ENCODE peak calls at places on chromosomes 4 and X, in seven cellular contexts. W is T-helper 2 cell, Y is RWPE1, N is SW 1271, K is endodermal cell, S is Right ventricle myocardium inferior, B is MCF 10A. Q is an unnamed sample.

GRCh38 chr4:182369211-182369610 is 126.0 kb downstream of the TENM3 start:
- DNase-seq in Y (no peak), N (no peak), B (no peak), W (no peak), K (no peak), S (no peak), Q (no peak)

GRCh38 chr4:2848449-2848848 is 4.8 kb downstream of the ADD1 start:
- DNase-seq in S (no peak), N (no peak), Y (no peak), W (no peak), K (no peak), B (peak; percentile 26), Q (no peak)

GRCh38 chr4:111492501-111492900 is 652.8 kb upstream of the FAM241A start:
- DNase-seq in W (no peak), N (no peak), K (no peak), B (no peak), Y (no peak), S (no peak), Q (no peak)

GRCh38 chr4:180285796-180286195 is 1957.4 kb upstream of the TENM3 start:
- DNase-seq in N (no peak), B (no peak), W (no peak), S (no peak), K (no peak), Y (no peak), Q (no peak)

GRCh38 chr4:48175328-48175727 is 41.3 kb upstream of the TXK start:
- DNase-seq in Y (no peak), W (no peak), S (no peak), N (no peak), K (peak; percentile 84), B (no peak), Q (no peak)

GRCh38 chr4:162475221-162475620 is 311.4 kb upstream of the FSTL5 start:
- DNase-seq in K (no peak), Y (no peak), S (no peak), W (no peak), B (peak; percentile 21), N (no peak), Q (no peak)

GRCh38 chrX:10660171-10660570 is 39.8 kb upstream of the MID1 start:
- DNase-seq in N (no peak), S (no peak), Y (no peak), K (peak; percentile 54), B (no peak), W (no peak), Q (no peak)

GRCh38 chr4:25065451-25065850 is 34.7 kb upstream of the LGI2 start:
- DNase-seq in N (no peak), S (no peak), K (peak; percentile 64), Y (no peak), W (no peak), B (no peak), Q (no peak)

GRCh38 chrX:109840585-109840984 is 107.5 kb upstream of the ACSL4 start:
- DNase-seq in K (no peak), N (no peak), W (no peak), B (peak; percentile 93), Y (peak; percentile 73), S (no peak), Q (no peak)

GRCh38 chr4:110046588-110047049 is 133.9 kb downstream of the EGF start:
- DNase-seq in K (no peak), S (no peak), W (no peak), N (no peak), Y (no peak), B (peak; percentile 47), Q (no peak)

GRCh38 chr4:78566834-78567501 is 15.4 kb downstream of the ANXA3 start:
- DNase-seq in B (no peak), K (peak; percentile 59), W (no peak), N (no peak), Y (no peak), S (no peak), Q (no peak)

GRCh38 chr4:6732441-6733357 is 16.7 kb downstream of the BLOC1S4 start:
- DNase-seq in N (no peak), W (no peak), B (peak; percentile 87), K (peak; percentile 71), Y (peak; percentile 67), S (peak; percentile 85), Q (no peak)

GRCh38 chr4:169080970-169081369 is 70.9 kb upstream of the CBR4 start:
- DNase-seq in N (no peak), W (no peak), S (no peak), K (no peak), Y (no peak), B (peak; percentile 29), Q (no peak)

GRCh38 chrX:133412246-133412645 is 3.0 kb downstream of the GPC4 start:
- DNase-seq in S (no peak), Y (no peak), K (no peak), N (no peak), W (no peak), B (no peak), Q (no peak)

GRCh38 chr4:46931981-46932380 is 22.9 kb upstream of the COX7B2 start:
- DNase-seq in N (no peak), B (peak; percentile 59), S (no peak), K (peak; percentile 81), W (no peak), Y (no peak), Q (no peak)

GRCh38 chr4:167282171-167282864 is 48.0 kb upstream of the SPOCK3 start:
- DNase-seq in N (no peak), W (no peak), B (peak; percentile 46), S (no peak), Y (peak; percentile 56), K (no peak), Q (no peak)

GRCh38 chr4:40721730-40722171 is 28.0 kb upstream of the NSUN7 start:
- DNase-seq in N (no peak), B (no peak), Y (no peak), K (no peak), W (no peak), S (no peak), Q (no peak)

GRCh38 chr4:160450861-160451260 is 1348.0 kb downstream of the RAPGEF2 start:
- DNase-seq in N (no peak), S (no peak), K (no peak), W (no peak), Y (no peak), B (no peak), Q (no peak)

GRCh38 chr4:1017706-1018105 is 6.3 kb downstream of the FGFRL1 start:
- DNase-seq in Y (no peak), B (no peak), N (no peak), W (no peak), S (no peak), K (no peak), Q (no peak)

GRCh38 chr4:7418131-7418943 is 16.4 kb downstream of the PSAPL1 start:
- DNase-seq in K (peak; percentile 37), S (no peak), N (no peak), B (no peak), Y (no peak), W (no peak), Q (no peak)

GRCh38 chr4:115671581-115671980 is 558.2 kb upstream of the NDST4 start:
- DNase-seq in S (no peak), K (no peak), W (no peak), B (no peak), Y (no peak), N (no peak), Q (no peak)

GRCh38 chr4:114691865-114692264 is 93.3 kb downstream of the UGT8 start:
- DNase-seq in S (no peak), K (no peak), B (no peak), W (no peak), N (no peak), Y (no peak), Q (no peak)

GRCh38 chrX:41333744-41333993 is 293 bp upstream of the DDX3X start:
- DNase-seq in B (peak; percentile 92), Y (peak; percentile 65), W (no peak), N (peak; percentile 42), K (no peak), S (peak; percentile 70), Q (no peak)

GRCh38 chrX:39577206-39577605 is 520.6 kb downstream of the BCOR start:
- DNase-seq in Y (no peak), S (no peak), N (no peak), B (no peak), K (no peak), W (no peak), Q (no peak)

Q was measured in activated effector memory CD4-positive, alpha-beta T cell treated with Interleukin-2 at 50 U/mL for 16 hours.